ENCODE peak calls at places on chromosome 1, in ten cellular contexts. Q, O, W, Z, K, S, Y, P, J and C are unnamed samples.

GRCh38 chr1:39799770-39800470 is 11.3 kb upstream of the BMP8B start:
- DNase-seq in Q (peak; percentile 84), O (peak; percentile 83), W (no peak), Z (peak; percentile 56), K (no peak), S (peak; percentile 78), Y (peak; percentile 82), P (peak; percentile 78), J (peak; percentile 66), C (peak; percentile 66)

GRCh38 chr1:24909388-24909898 is 20.6 kb downstream of the RUNX3 start:
- DNase-seq in Q (peak; percentile 82), O (peak; percentile 49), W (no peak), Z (peak; percentile 85), K (peak; percentile 36), S (peak; percentile 78), Y (peak; percentile 89), P (peak; percentile 40), J (peak; percentile 55), C (peak; percentile 82)

GRCh38 chr1:118989006-118989736 is 1.0 kb upstream of the TBX15 start:
- DNase-seq in Q (no peak), O (no peak), W (no peak), Z (no peak), K (no peak), S (no peak), Y (peak; percentile 56), P (no peak), J (no peak), C (no peak)

GRCh38 chr1:158037876-158038359 is 44.5 kb downstream of the KIRREL1 start:
- DNase-seq in Q (peak; percentile 51), O (peak; percentile 75), W (no peak), Z (peak; percentile 67), K (no peak), S (no peak), Y (peak; percentile 78), P (peak; percentile 86), J (peak; percentile 37), C (peak; percentile 69)

GRCh38 chr1:170049191-170049800 is 25.2 kb downstream of the KIFAP3 start:
- DNase-seq in Q (no peak), O (no peak), W (no peak), Z (no peak), K (no peak), S (peak; percentile 30), Y (no peak), P (no peak), J (peak; percentile 24), C (no peak)

GRCh38 chr1:82317671-82318070 is 516.9 kb downstream of the ADGRL2 start:
- DNase-seq in Q (peak; percentile 56), O (no peak), W (no peak), Z (peak; percentile 26), K (no peak), S (no peak), Y (peak; percentile 31), P (peak; percentile 36), J (no peak), C (no peak)

GRCh38 chr1:23561813-23562100 is 2.5 kb upstream of the ID3 start:
- DNase-seq in Q (peak; percentile 63), O (peak; percentile 58), W (no peak), Z (peak; percentile 55), K (no peak), S (no peak), Y (no peak), P (no peak), J (no peak), C (no peak)

GRCh38 chr1:8061673-8062386 is 35.7 kb upstream of the ERRFI1 start:
- DNase-seq in Q (peak; percentile 79), O (no peak), W (no peak), Z (peak; percentile 43), K (no peak), S (no peak), Y (peak; percentile 80), P (peak; percentile 73), J (no peak), C (peak; percentile 56)

GRCh38 chr1:26959722-26960624 is at the start of gene KDF1:
- DNase-seq in Q (no peak), O (no peak), W (no peak), Z (no peak), K (no peak), S (peak; percentile 92), Y (no peak), P (peak; percentile 90), J (no peak), C (no peak)

GRCh38 chr1:26957306-26957705 is 3.0 kb downstream of the KDF1 start:
- DNase-seq in Q (no peak), O (no peak), W (no peak), Z (no peak), K (no peak), S (no peak), Y (no peak), P (no peak), J (no peak), C (no peak)

GRCh38 chr1:26961826-26962225 is 1.6 kb upstream of the KDF1 start:
- DNase-seq in Q (peak; percentile 87), O (peak; percentile 97), W (peak; percentile 52), Z (peak; percentile 96), K (peak; percentile 57), S (no peak), Y (peak; percentile 97), P (peak; percentile 88), J (no peak), C (peak; percentile 97)

GRCh38 chr1:26959270-26959669 is 998 bp downstream of the KDF1 start:
- DNase-seq in Q (no peak), O (no peak), W (no peak), Z (no peak), K (no peak), S (no peak), Y (no peak), P (no peak), J (no peak), C (no peak)

GRCh38 chr1:26960625-26960966 is 328 bp upstream of the KDF1 start:
- DNase-seq in Q (no peak), O (no peak), W (no peak), Z (no peak), K (no peak), S (no peak), Y (no peak), P (no peak), J (no peak), C (no peak)
- H3K4me3 ChIP-seq in Q (no peak overlapping the region), O (no peak overlapping the region), W (no peak overlapping the region), Z (no peak overlapping the region), K (no peak overlapping the region), S (peak overlapping the region; percentile 64), Y (no peak overlapping the region), P (peak overlapping the region; percentile 94), J (peak overlapping the region; percentile 46), C (peak overlapping the region; percentile 52)

GRCh38 chr1:101436100-101436511 is 199.3 kb downstream of the S1PR1 start:
- DNase-seq in Q (no peak), O (no peak), W (no peak), Z (no peak), K (no peak), S (no peak), Y (no peak), P (no peak), J (no peak), C (no peak)

GRCh38 chr1:101440484-101440883 is 203.7 kb downstream of the S1PR1 start:
- DNase-seq in Q (no peak), O (no peak), W (no peak), Z (no peak), K (no peak), S (no peak), Y (no peak), P (no peak), J (no peak), C (no peak)

DNA sequence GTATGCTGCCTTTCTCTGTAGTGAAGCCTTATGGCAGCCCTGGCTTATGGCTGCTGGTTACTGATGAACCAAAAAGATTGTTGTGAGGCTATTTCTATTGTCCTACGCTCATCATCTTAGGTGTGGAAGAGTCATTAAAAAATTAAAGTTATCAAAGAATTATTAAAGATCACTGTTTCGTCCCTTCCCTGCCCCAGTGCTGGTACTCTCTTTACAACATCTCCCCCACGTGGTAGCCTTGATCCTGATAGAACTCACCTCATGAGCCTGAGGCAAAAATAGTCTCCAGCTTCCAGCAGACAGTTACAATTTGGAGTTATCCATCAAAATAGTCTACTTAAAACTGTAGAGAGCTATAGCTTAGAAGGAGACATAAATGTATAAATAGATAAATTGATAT is 201.5 kb downstream of the S1PR1 start:
- DNase-seq in Q (no peak), O (peak; percentile 3), W (no peak), Z (peak; percentile 21), K (no peak), S (no peak), Y (peak; percentile 2), P (peak; percentile 51), J (no peak), C (peak; percentile 7)
- TF ChIP-seq CTCF in Q (peak; percentile 36), O (peak; percentile 43), W (no peak), Z (peak; percentile 38), K (no peak), S (no peak), Y (no peak), P (peak; percentile 60), J (no peak), C (peak; percentile 42)

GRCh38 chr1:37468037-37468436 is 6.3 kb upstream of the ZC3H12A start:
- DNase-seq in Q (no peak), O (no peak), W (no peak), Z (no peak), K (no peak), S (no peak), Y (no peak), P (no peak), J (no peak), C (no peak)
- H3K4me3 ChIP-seq in Q (no peak overlapping the region), O (no peak overlapping the region), W (no peak overlapping the region), Z (no peak overlapping the region), K (no peak overlapping the region), S (no peak overlapping the region), Y (no peak overlapping the region), P (no peak overlapping the region), J (no peak overlapping the region), C (no peak overlapping the region)

GRCh38 chr1:237737938-237738610 is 152.6 kb downstream of the ZP4 start:
- DNase-seq in Q (no peak), O (no peak), W (no peak), Z (no peak), K (no peak), S (no peak), Y (no peak), P (no peak), J (no peak), C (no peak)

GRCh38 chr1:237732657-237733056 is 158.1 kb downstream of the ZP4 start:
- DNase-seq in Q (no peak), O (no peak), W (no peak), Z (no peak), K (no peak), S (no peak), Y (no peak), P (no peak), J (no peak), C (no peak)

GRCh38 chr1:237737448-237737847 is 153.3 kb downstream of the ZP4 start:
- DNase-seq in Q (no peak), O (no peak), W (no peak), Z (no peak), K (no peak), S (no peak), Y (no peak), P (no peak), J (no peak), C (no peak)

GRCh38 chr1:237740831-237741230 is 149.9 kb downstream of the ZP4 start:
- DNase-seq in Q (no peak), O (no peak), W (no peak), Z (no peak), K (no peak), S (no peak), Y (no peak), P (no peak), J (no peak), C (no peak)

DNA sequence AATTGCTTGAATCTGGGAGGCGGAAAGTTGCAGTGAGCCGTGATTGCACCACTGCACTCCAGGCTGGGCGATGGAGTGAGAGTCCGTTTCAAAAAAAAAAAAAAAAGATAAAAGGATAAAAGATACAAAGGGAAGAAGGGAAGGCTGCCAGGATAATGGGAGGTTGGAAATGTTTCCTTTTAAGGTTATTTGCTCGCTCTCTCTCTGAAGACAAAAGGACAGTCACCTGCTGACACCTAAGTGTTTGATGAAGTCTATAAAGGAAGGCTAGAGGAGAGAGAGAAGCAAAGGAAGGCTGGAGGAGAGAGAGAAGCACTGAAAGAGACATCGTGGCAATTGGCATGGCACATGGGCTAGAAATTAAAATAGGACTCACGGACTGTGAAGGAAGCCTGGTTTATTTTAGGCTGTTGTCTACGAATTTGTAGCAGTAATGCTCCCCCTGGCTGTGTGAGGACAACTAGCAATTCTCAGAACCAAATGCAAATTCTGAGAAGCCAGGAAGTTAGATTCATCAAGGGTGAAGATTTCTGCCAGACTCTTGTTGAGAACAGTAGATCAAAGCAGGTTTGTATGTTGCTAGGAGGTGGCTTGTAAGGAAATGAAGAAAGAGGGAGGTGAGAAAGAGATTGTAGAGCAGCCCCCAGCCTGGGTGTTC is 154.2 kb downstream of the ZP4 start:
- DNase-seq in Q (no peak), O (no peak), W (no peak), Z (peak; percentile 4), K (no peak), S (no peak), Y (no peak), P (peak; percentile 18), J (no peak), C (peak; percentile 3)
- TF ChIP-seq CTCF in Q (peak; percentile 22), O (no peak), W (no peak), Z (peak; percentile 28), K (peak; percentile 20), S (no peak), Y (peak; percentile 5), P (peak; percentile 55), J (peak; percentile 7), C (peak; percentile 37)